ENCODE peak calls at places on chromosomes 4 and X, in six cellular contexts. E is HEK293T; Y is renal cortical epithelial cell; Q is spleen; P is ovary; R is effector CD4-positive, alpha-beta T cell. I is an unnamed sample.

GRCh38 chrX:107725761-107726555 is 49.6 kb downstream of the TSC22D3 start:
- DNase-seq in Y (no peak), P (peak), Q (peak), E (no peak), R (no peak), I (no peak)

GRCh38 chrX:11193035-11193469 is 81.9 kb downstream of the HCCS start:
- DNase-seq in Q (no peak), P (no peak), E (no peak), R (no peak), Y (no peak), I (no peak)

GRCh38 chr4:36189511-36190226 is 54.6 kb downstream of the ARAP2 start:
- DNase-seq in Q (no peak), E (no peak), Y (no peak), P (no peak), R (no peak), I (no peak)

GRCh38 chr4:58611012-58611411 is 1500.8 kb upstream of the IGFBP7 start:
- DNase-seq in P (no peak), Q (no peak), R (no peak), E (no peak), Y (no peak), I (no peak)

GRCh38 chr4:82851902-82852750 is 38.8 kb downstream of the SEC31A start:
- DNase-seq in R (no peak), P (no peak), Y (peak), E (peak), Q (no peak), I (no peak)

GRCh38 chrX:155113097-155113496 is 41.8 kb downstream of the BRCC3 start:
- DNase-seq in R (no peak), Q (no peak), Y (no peak), P (no peak), E (no peak), I (no peak)

GRCh38 chrX:23857409-23857808 is 50.3 kb downstream of the APOO start:
- DNase-seq in E (no peak), P (no peak), Y (peak), R (no peak), Q (no peak), I (no peak)

GRCh38 chr4:46937493-46937892 is 28.4 kb upstream of the COX7B2 start:
- DNase-seq in E (no peak), P (no peak), R (no peak), Q (no peak), Y (peak), I (no peak)

GRCh38 chrX:16666541-16666940 is 16.6 kb downstream of the S100G start:
- DNase-seq in Q (no peak), E (no peak), R (no peak), Y (no peak), P (no peak), I (no peak)

GRCh38 chr4:7210818-7211217 is 18.5 kb downstream of the SORCS2 start:
- DNase-seq in Q (no peak), P (no peak), Y (peak), R (no peak), E (no peak), I (no peak)

GRCh38 chrX:149937881-149938426 is 337 bp downstream of the EOLA2 start:
- DNase-seq in Y (no peak), R (peak), P (no peak), E (no peak), Q (peak), I (no peak)

GRCh38 chrX:42577936-42578335 is 200.0 kb downstream of the PPP1R2C start:
- DNase-seq in Q (no peak), Y (no peak), E (no peak), R (no peak), P (no peak), I (no peak)

GRCh38 chrX:67780694-67781109 is 236.9 kb downstream of the AR start:
- DNase-seq in R (no peak), E (no peak), Q (no peak), Y (peak), P (peak), I (no peak)

GRCh38 chr4:142085631-142086292 is 449.4 kb downstream of the IL15 start:
- DNase-seq in P (no peak), R (no peak), Q (no peak), E (no peak), Y (no peak), I (no peak)

GRCh38 chrX:41303013-41303412 is 30.9 kb upstream of the DDX3X start:
- DNase-seq in E (no peak), Y (peak), P (no peak), R (no peak), Q (no peak), I (no peak)

GRCh38 chr4:88613417-88613875 is 21.2 kb downstream of the HERC3 start:
- DNase-seq in Q (no peak), R (peak), Y (peak), E (peak), P (no peak), I (no peak)

GRCh38 chrX:132413459-132413858 is 75.4 kb downstream of the MBNL3 start:
- DNase-seq in P (no peak), Q (no peak), R (no peak), Y (peak), E (peak), I (no peak)

GRCh38 chrX:68794486-68794885 is 34.3 kb upstream of the EFNB1 start:
- DNase-seq in Y (no peak), Q (no peak), P (no peak), R (no peak), E (no peak), I (no peak)

GRCh38 chrX:50812995-50813842 is 775 bp downstream of the SHROOM4 start:
- DNase-seq in R (no peak), Q (peak), P (peak), E (peak), Y (no peak), I (no peak)

GRCh38 chrX:154013614-154014360 is 5.9 kb downstream of the IRAK1 start:
- DNase-seq in E (peak), R (no peak), Q (peak), P (peak), Y (no peak), I (peak)

GRCh38 chr4:80124246-80125211 is 51.5 kb upstream of the ANTXR2 start:
- DNase-seq in R (no peak), E (no peak), Q (no peak), P (no peak), Y (no peak), I (no peak)